ENCODE peak calls at places on chromosomes 5 and 9, in five cellular contexts. One of them, this sample, is unnamed.

GRCh38 chr9:126521089-126521488 is 92.6 kb upstream of the LMX1B start:
- DNase-seq in colonic mucosa: no peak
- DNase-seq in CD4-positive, CD25-positive, alpha-beta regulatory T cell: no peak
- DNase-seq in CD8-positive, alpha-beta T cell: no peak
- DNase-seq in spleen: peak
- DNase-seq in this sample: no peak

GRCh38 chr5:89236900-89237299 is 353.9 kb upstream of the MEF2C start:
- DNase-seq in colonic mucosa: no peak
- DNase-seq in CD4-positive, CD25-positive, alpha-beta regulatory T cell: no peak
- DNase-seq in CD8-positive, alpha-beta T cell: no peak
- DNase-seq in spleen: no peak
- DNase-seq in this sample: no peak

GRCh38 chr9:135346438-135347050 is 133.0 kb upstream of the PPP1R26 start:
- DNase-seq in colonic mucosa: no peak
- DNase-seq in CD4-positive, CD25-positive, alpha-beta regulatory T cell: no peak
- DNase-seq in CD8-positive, alpha-beta T cell: no peak
- DNase-seq in spleen: no peak
- DNase-seq in this sample: no peak

GRCh38 chr5:14445581-14446290 is 135.9 kb upstream of the OTULINL start:
- DNase-seq in colonic mucosa: no peak
- DNase-seq in CD4-positive, CD25-positive, alpha-beta regulatory T cell: no peak
- DNase-seq in CD8-positive, alpha-beta T cell: no peak
- DNase-seq in spleen: no peak
- DNase-seq in this sample: peak

GRCh38 chr9:107137495-107138202 is 145.4 kb upstream of the RAD23B start:
- DNase-seq in colonic mucosa: peak
- DNase-seq in CD4-positive, CD25-positive, alpha-beta regulatory T cell: no peak
- DNase-seq in CD8-positive, alpha-beta T cell: no peak
- DNase-seq in spleen: no peak
- DNase-seq in this sample: no peak

GRCh38 chr5:1931590-1932138 is 48.9 kb upstream of the IRX4 start:
- DNase-seq in colonic mucosa: no peak
- DNase-seq in CD4-positive, CD25-positive, alpha-beta regulatory T cell: no peak
- DNase-seq in CD8-positive, alpha-beta T cell: no peak
- DNase-seq in spleen: no peak
- DNase-seq in this sample: peak

GRCh38 chr5:107331882-107332281 is 338.9 kb downstream of the EFNA5 start:
- DNase-seq in colonic mucosa: no peak
- DNase-seq in CD4-positive, CD25-positive, alpha-beta regulatory T cell: no peak
- DNase-seq in CD8-positive, alpha-beta T cell: no peak
- DNase-seq in spleen: no peak
- DNase-seq in this sample: no peak

GRCh38 chr5:151264113-151264512 is 11.1 kb downstream of the GM2A start:
- DNase-seq in colonic mucosa: no peak
- DNase-seq in CD4-positive, CD25-positive, alpha-beta regulatory T cell: no peak
- DNase-seq in CD8-positive, alpha-beta T cell: no peak
- DNase-seq in spleen: no peak
- DNase-seq in this sample: no peak

GRCh38 chr5:150527038-150527437 is 19.1 kb downstream of the NDST1 start:
- DNase-seq in colonic mucosa: no peak
- DNase-seq in CD4-positive, CD25-positive, alpha-beta regulatory T cell: no peak
- DNase-seq in CD8-positive, alpha-beta T cell: no peak
- DNase-seq in spleen: no peak
- DNase-seq in this sample: no peak

GRCh38 chr5:93154551-93154950 is 426.5 kb downstream of the NR2F1-AS1 start:
- DNase-seq in colonic mucosa: no peak
- DNase-seq in CD4-positive, CD25-positive, alpha-beta regulatory T cell: no peak
- DNase-seq in CD8-positive, alpha-beta T cell: no peak
- DNase-seq in spleen: no peak
- DNase-seq in this sample: no peak

GRCh38 chr9:3436629-3437028 is 89.2 kb downstream of the RFX3 start:
- DNase-seq in colonic mucosa: no peak
- DNase-seq in CD4-positive, CD25-positive, alpha-beta regulatory T cell: no peak
- DNase-seq in CD8-positive, alpha-beta T cell: no peak
- DNase-seq in spleen: no peak
- DNase-seq in this sample: no peak

GRCh38 chr5:35745666-35746065 is 111.0 kb upstream of the IL7R start:
- DNase-seq in colonic mucosa: no peak
- DNase-seq in CD4-positive, CD25-positive, alpha-beta regulatory T cell: no peak
- DNase-seq in CD8-positive, alpha-beta T cell: no peak
- DNase-seq in spleen: no peak
- DNase-seq in this sample: no peak

GRCh38 chr5:134813827-134814226 is 31.9 kb upstream of the C5orf24 start:
- DNase-seq in colonic mucosa: no peak
- DNase-seq in CD4-positive, CD25-positive, alpha-beta regulatory T cell: no peak
- DNase-seq in CD8-positive, alpha-beta T cell: no peak
- DNase-seq in spleen: no peak
- DNase-seq in this sample: no peak

GRCh38 chr5:134079748-134080581 is 34.5 kb upstream of the TCF7 start:
- DNase-seq in colonic mucosa: no peak
- DNase-seq in CD4-positive, CD25-positive, alpha-beta regulatory T cell: no peak
- DNase-seq in CD8-positive, alpha-beta T cell: no peak
- DNase-seq in spleen: peak
- DNase-seq in this sample: no peak

GRCh38 chr9:125240649-125240999 is 519 bp downstream of the HSPA5 start:
- DNase-seq in colonic mucosa: peak
- DNase-seq in CD4-positive, CD25-positive, alpha-beta regulatory T cell: no peak
- DNase-seq in CD8-positive, alpha-beta T cell: no peak
- DNase-seq in spleen: no peak
- DNase-seq in this sample: no peak

GRCh38 chr9:125239631-125240597 is 1.2 kb downstream of the HSPA5 start:
- DNase-seq in colonic mucosa: no peak
- DNase-seq in CD4-positive, CD25-positive, alpha-beta regulatory T cell: no peak
- DNase-seq in CD8-positive, alpha-beta T cell: no peak
- DNase-seq in spleen: no peak
- DNase-seq in this sample: no peak

GRCh38 chr9:125238915-125239446 is 2.2 kb downstream of the HSPA5 start:
- DNase-seq in colonic mucosa: no peak
- DNase-seq in CD4-positive, CD25-positive, alpha-beta regulatory T cell: no peak
- DNase-seq in CD8-positive, alpha-beta T cell: no peak
- DNase-seq in spleen: no peak
- DNase-seq in this sample: no peak

GRCh38 chr9:125235805-125236534 is 5.2 kb downstream of the HSPA5 start:
- DNase-seq in colonic mucosa: no peak
- DNase-seq in CD4-positive, CD25-positive, alpha-beta regulatory T cell: no peak
- DNase-seq in CD8-positive, alpha-beta T cell: no peak
- DNase-seq in spleen: no peak
- DNase-seq in this sample: no peak

DNA sequence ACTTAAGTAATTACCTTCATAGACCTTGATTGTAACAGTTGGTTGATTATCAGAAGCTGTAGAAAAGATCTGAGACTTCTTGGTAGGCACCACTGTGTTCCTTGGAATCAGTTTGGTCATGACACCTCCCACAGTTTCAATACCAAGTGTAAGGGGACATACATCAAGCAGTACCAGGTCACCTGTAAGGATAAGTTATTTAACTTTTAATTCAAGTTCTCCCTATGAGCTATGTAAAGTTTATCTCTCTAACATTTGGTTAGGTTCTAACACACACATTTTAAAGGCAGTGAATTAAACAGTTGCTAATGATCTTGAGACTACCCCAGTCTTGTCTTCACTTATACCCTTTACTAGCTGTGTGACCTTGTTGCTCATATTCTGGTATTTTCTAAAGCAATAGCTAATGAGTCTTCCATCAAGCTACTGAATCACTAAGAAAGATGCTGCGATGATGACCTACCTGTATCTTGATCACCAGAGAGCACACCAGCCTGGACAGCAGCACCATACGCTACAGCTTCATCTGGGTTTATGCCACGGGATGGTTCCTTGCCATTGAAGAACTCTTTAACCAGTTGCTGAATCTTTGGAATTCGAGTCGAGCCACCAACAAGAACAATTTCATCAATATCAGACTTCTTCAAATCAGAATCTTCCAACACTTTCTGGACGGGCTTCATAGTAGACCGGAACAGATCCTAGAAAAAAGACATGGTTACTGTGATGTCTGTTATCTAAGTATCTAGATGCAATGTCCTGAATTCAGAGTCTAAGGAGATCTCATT is 2.8 kb downstream of the HSPA5 start:
- DNase-seq in colonic mucosa: no peak
- DNase-seq in CD4-positive, CD25-positive, alpha-beta regulatory T cell: no peak
- DNase-seq in CD8-positive, alpha-beta T cell: no peak
- DNase-seq in spleen: no peak
- DNase-seq in this sample: no peak
- H3K4me3 ChIP-seq in colonic mucosa: peak
- H3K4me3 ChIP-seq in CD4-positive, CD25-positive, alpha-beta regulatory T cell: peak
- H3K4me3 ChIP-seq in CD8-positive, alpha-beta T cell: peak
- H3K4me3 ChIP-seq in spleen: peak
- H3K4me3 ChIP-seq in this sample: peak

GRCh38 chr9:123033864-123034598 is 564 bp downstream of the GPR21 start:
- DNase-seq in colonic mucosa: no peak
- DNase-seq in CD4-positive, CD25-positive, alpha-beta regulatory T cell: no peak
- DNase-seq in CD8-positive, alpha-beta T cell: no peak
- DNase-seq in spleen: no peak
- DNase-seq in this sample: no peak

GRCh38 chr9:123039617-123040219 is 6.3 kb downstream of the GPR21 start:
- DNase-seq in colonic mucosa: no peak
- DNase-seq in CD4-positive, CD25-positive, alpha-beta regulatory T cell: no peak
- DNase-seq in CD8-positive, alpha-beta T cell: no peak
- DNase-seq in spleen: no peak
- DNase-seq in this sample: no peak

GRCh38 chr9:123033352-123033751 is at the start of gene GPR21:
- DNase-seq in colonic mucosa: no peak
- DNase-seq in CD4-positive, CD25-positive, alpha-beta regulatory T cell: no peak
- DNase-seq in CD8-positive, alpha-beta T cell: no peak
- DNase-seq in spleen: no peak
- DNase-seq in this sample: no peak

GRCh38 chr9:123034881-123035465 is 1.5 kb downstream of the GPR21 start:
- DNase-seq in colonic mucosa: no peak
- DNase-seq in CD4-positive, CD25-positive, alpha-beta regulatory T cell: no peak
- DNase-seq in CD8-positive, alpha-beta T cell: no peak
- DNase-seq in spleen: no peak
- DNase-seq in this sample: no peak

GRCh38 chr9:123036886-123037540 is 3.5 kb downstream of the GPR21 start:
- DNase-seq in colonic mucosa: no peak
- DNase-seq in CD4-positive, CD25-positive, alpha-beta regulatory T cell: no peak
- DNase-seq in CD8-positive, alpha-beta T cell: no peak
- DNase-seq in spleen: no peak
- DNase-seq in this sample: no peak
- H3K27ac ChIP-seq in colonic mucosa: no peak
- H3K27ac ChIP-seq in CD4-positive, CD25-positive, alpha-beta regulatory T cell: no peak
- H3K27ac ChIP-seq in CD8-positive, alpha-beta T cell: no peak
- H3K27ac ChIP-seq in spleen: no peak
- H3K27ac ChIP-seq in this sample: no peak

GRCh38 chr5:149410721-149411432 is 31.8 kb upstream of the IL17B start:
- DNase-seq in colonic mucosa: no peak
- DNase-seq in CD4-positive, CD25-positive, alpha-beta regulatory T cell: no peak
- DNase-seq in CD8-positive, alpha-beta T cell: no peak
- DNase-seq in spleen: no peak
- DNase-seq in this sample: peak
- H3K4me3 ChIP-seq in colonic mucosa: peak
- H3K4me3 ChIP-seq in CD4-positive, CD25-positive, alpha-beta regulatory T cell: no peak
- H3K4me3 ChIP-seq in CD8-positive, alpha-beta T cell: no peak
- H3K4me3 ChIP-seq in spleen: peak
- H3K4me3 ChIP-seq in this sample: no peak

DNA sequence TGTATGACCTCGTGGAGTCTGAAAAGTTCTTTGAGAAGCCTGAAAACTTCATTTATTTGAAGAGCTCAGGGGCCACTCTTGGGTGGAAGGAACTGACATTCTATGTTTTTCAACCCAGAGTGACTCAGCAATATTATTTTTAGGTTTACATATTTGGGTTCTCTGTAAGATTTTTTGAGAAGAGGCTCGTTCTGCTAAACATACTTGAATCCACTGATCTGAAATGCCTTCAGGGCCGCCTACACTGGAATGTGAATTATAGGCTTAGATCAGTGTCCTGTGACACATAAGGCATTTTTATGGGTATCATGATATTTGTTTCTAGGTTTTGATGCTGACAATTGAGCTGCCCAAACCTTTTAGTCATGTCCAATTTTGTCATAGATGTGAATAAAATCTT is 86.2 kb downstream of the PSAT1 start:
- DNase-seq in colonic mucosa: no peak
- DNase-seq in CD4-positive, CD25-positive, alpha-beta regulatory T cell: no peak
- DNase-seq in CD8-positive, alpha-beta T cell: no peak
- DNase-seq in spleen: no peak
- DNase-seq in this sample: no peak
- H3K27ac ChIP-seq in colonic mucosa: no peak
- H3K27ac ChIP-seq in CD4-positive, CD25-positive, alpha-beta regulatory T cell: no peak
- H3K27ac ChIP-seq in CD8-positive, alpha-beta T cell: no peak
- H3K27ac ChIP-seq in spleen: no peak
- H3K27ac ChIP-seq in this sample: no peak

GRCh38 chr5:64768358-64769312 is at the start of the genes CWC27 and SREK1IP1:
- DNase-seq in colonic mucosa: peak
- DNase-seq in CD4-positive, CD25-positive, alpha-beta regulatory T cell: peak
- DNase-seq in CD8-positive, alpha-beta T cell: peak
- DNase-seq in spleen: peak
- DNase-seq in this sample: peak

GRCh38 chr5:64767959-64768357 is 533 bp downstream of the SREK1IP1 start:
- DNase-seq in colonic mucosa: peak
- DNase-seq in CD4-positive, CD25-positive, alpha-beta regulatory T cell: no peak
- DNase-seq in CD8-positive, alpha-beta T cell: no peak
- DNase-seq in spleen: peak
- DNase-seq in this sample: no peak

GRCh38 chr5:64763948-64764503 is 4.5 kb downstream of the SREK1IP1 start:
- DNase-seq in colonic mucosa: no peak
- DNase-seq in CD4-positive, CD25-positive, alpha-beta regulatory T cell: no peak
- DNase-seq in CD8-positive, alpha-beta T cell: no peak
- DNase-seq in spleen: no peak
- DNase-seq in this sample: no peak

GRCh38 chr5:64766105-64766504 is 2.4 kb downstream of the SREK1IP1 start:
- DNase-seq in colonic mucosa: no peak
- DNase-seq in CD4-positive, CD25-positive, alpha-beta regulatory T cell: no peak
- DNase-seq in CD8-positive, alpha-beta T cell: no peak
- DNase-seq in spleen: no peak
- DNase-seq in this sample: no peak

GRCh38 chr5:64766934-64767333 is 1.6 kb downstream of the SREK1IP1 start:
- DNase-seq in colonic mucosa: no peak
- DNase-seq in CD4-positive, CD25-positive, alpha-beta regulatory T cell: no peak
- DNase-seq in CD8-positive, alpha-beta T cell: no peak
- DNase-seq in spleen: no peak
- DNase-seq in this sample: no peak
- H3K4me3 ChIP-seq in colonic mucosa: peak
- H3K4me3 ChIP-seq in CD4-positive, CD25-positive, alpha-beta regulatory T cell: peak
- H3K4me3 ChIP-seq in CD8-positive, alpha-beta T cell: peak
- H3K4me3 ChIP-seq in spleen: peak
- H3K4me3 ChIP-seq in this sample: peak

This sample was measured in endodermal cell.